ENCODE peak calls at places on chromosome 16, in eight cellular contexts. T, F, I, Q, A, D, M and R are unnamed samples.

GRCh38 chr16:47888734-47889133 is 267.1 kb downstream of the ABCC12 start:
- DNase-seq in T (no peak), F (no peak), I (no peak), Q (no peak), A (no peak), D (no peak), M (no peak), R (no peak)

GRCh38 chr16:68299571-68300453 is 10.9 kb downstream of the SLC7A6OS start:
- DNase-seq in T (no peak), F (no peak), I (no peak), Q (no peak), A (no peak), D (no peak), M (no peak), R (no peak)

GRCh38 chr16:22356930-22357634 is 17.3 kb downstream of the CDR2 start:
- DNase-seq in T (no peak), F (no peak), I (no peak), Q (no peak), A (no peak), D (no peak), M (no peak), R (no peak)

GRCh38 chr16:76946879-76947278 is 244.1 kb upstream of the MON1B start:
- DNase-seq in T (no peak), F (peak), I (no peak), Q (no peak), A (no peak), D (no peak), M (no peak), R (peak)

GRCh38 chr16:10081201-10081940 is 100.9 kb downstream of the GRIN2A start:
- DNase-seq in T (no peak), F (no peak), I (no peak), Q (no peak), A (no peak), D (no peak), M (no peak), R (no peak)

GRCh38 chr16:72725643-72726042 is 322.3 kb downstream of the ZFHX3 start:
- DNase-seq in T (no peak), F (no peak), I (no peak), Q (no peak), A (no peak), D (no peak), M (no peak), R (no peak)

GRCh38 chr16:81686391-81687182 is 92.5 kb upstream of the PLCG2 start:
- DNase-seq in T (no peak), F (peak), I (no peak), Q (no peak), A (no peak), D (no peak), M (no peak), R (no peak)

GRCh38 chr16:9061358-9061813 is 30.1 kb upstream of the HAPSTR1 start:
- DNase-seq in T (no peak), F (no peak), I (no peak), Q (peak), A (no peak), D (peak), M (peak), R (peak)

GRCh38 chr16:47150067-47150466 is 6.3 kb upstream of the NETO2 start:
- DNase-seq in T (no peak), F (no peak), I (no peak), Q (no peak), A (no peak), D (no peak), M (no peak), R (no peak)

GRCh38 chr16:84368327-84368996 is at the start of gene ATP2C2:
- DNase-seq in T (no peak), F (no peak), I (peak), Q (no peak), A (peak), D (no peak), M (peak), R (no peak)

GRCh38 chr16:60727856-60728255 is 1308.4 kb downstream of the CDH8 start:
- DNase-seq in T (no peak), F (no peak), I (no peak), Q (no peak), A (no peak), D (no peak), M (no peak), R (no peak)

GRCh38 chr16:66471696-66472393 is 44.8 kb downstream of the BEAN1 start:
- DNase-seq in T (no peak), F (no peak), I (no peak), Q (no peak), A (peak), D (no peak), M (no peak), R (no peak)

GRCh38 chr16:11681977-11682654 is 13.9 kb downstream of the SNN start:
- DNase-seq in T (no peak), F (no peak), I (peak), Q (no peak), A (no peak), D (no peak), M (no peak), R (no peak)

GRCh38 chr16:74573622-74574021 is 33.3 kb downstream of the GLG1 start:
- DNase-seq in T (no peak), F (no peak), I (no peak), Q (no peak), A (no peak), D (no peak), M (no peak), R (no peak)

GRCh38 chr16:9007177-9007794 is 43.6 kb upstream of the USP7 start:
- DNase-seq in T (no peak), F (peak), I (no peak), Q (no peak), A (no peak), D (no peak), M (no peak), R (peak)

GRCh38 chr16:70364399-70364798 is 17.7 kb downstream of the DDX19A start:
- DNase-seq in T (no peak), F (no peak), I (no peak), Q (no peak), A (no peak), D (no peak), M (no peak), R (no peak)

GRCh38 chr16:70734522-70734921 is 48.7 kb upstream of the MTSS2 start:
- DNase-seq in T (no peak), F (no peak), I (no peak), Q (no peak), A (no peak), D (no peak), M (no peak), R (no peak)

GRCh38 chr16:81626181-81626674 is 152.9 kb upstream of the PLCG2 start:
- DNase-seq in T (no peak), F (no peak), I (no peak), Q (no peak), A (no peak), D (no peak), M (no peak), R (no peak)

GRCh38 chr16:10629592-10629963 is 49.2 kb upstream of the EMP2 start:
- DNase-seq in T (no peak), F (no peak), I (no peak), Q (no peak), A (peak), D (no peak), M (no peak), R (no peak)

GRCh38 chr16:11977206-11978041 is 890 bp downstream of the SNX29 start:
- DNase-seq in T (no peak), F (peak), I (no peak), Q (no peak), A (peak), D (peak), M (no peak), R (peak)

GRCh38 chr16:64534180-64534780 is 587.6 kb downstream of the CDH11 start:
- DNase-seq in T (no peak), F (no peak), I (no peak), Q (no peak), A (peak), D (no peak), M (no peak), R (no peak)

GRCh38 chr16:69318177-69318910 is 7.2 kb downstream of the VPS4A start:
- DNase-seq in T (no peak), F (no peak), I (no peak), Q (no peak), A (no peak), D (no peak), M (no peak), R (no peak)

GRCh38 chr16:19524356-19524865 is 669 bp downstream of the CCP110 start:
- DNase-seq in T (no peak), F (no peak), I (no peak), Q (no peak), A (no peak), D (no peak), M (no peak), R (no peak)

GRCh38 chr16:77594798-77595625 is 127.3 kb upstream of the NUDT7 start:
- DNase-seq in T (no peak), F (no peak), I (no peak), Q (no peak), A (no peak), D (no peak), M (no peak), R (no peak)

GRCh38 chr16:69404275-69404805 is 18.5 kb upstream of the TERF2 start:
- DNase-seq in T (no peak), F (peak), I (no peak), Q (no peak), A (no peak), D (peak), M (no peak), R (no peak)

GRCh38 chr16:23342083-23342640 is 40.1 kb downstream of the SCNN1B start:
- DNase-seq in T (no peak), F (no peak), I (no peak), Q (no peak), A (no peak), D (no peak), M (no peak), R (no peak)

GRCh38 chr16:67939507-67940435 is 3.1 kb upstream of the PSMB10 start:
- DNase-seq in T (no peak), F (no peak), I (peak), Q (no peak), A (no peak), D (no peak), M (no peak), R (no peak)

GRCh38 chr16:56617212-56618085 is 8.1 kb upstream of the MT1E start:
- DNase-seq in T (no peak), F (peak), I (no peak), Q (peak), A (peak), D (peak), M (peak), R (peak)

GRCh38 chr16:56620311-56620897 is 5.2 kb upstream of the MT1E start:
- DNase-seq in T (no peak), F (no peak), I (no peak), Q (no peak), A (no peak), D (no peak), M (no peak), R (no peak)

GRCh38 chr16:56615353-56615752 is 7.0 kb downstream of the MT2A start:
- DNase-seq in T (no peak), F (peak), I (no peak), Q (no peak), A (no peak), D (no peak), M (no peak), R (no peak)

GRCh38 chr16:56616608-56617211 is 8.3 kb downstream of the MT2A start:
- DNase-seq in T (no peak), F (no peak), I (no peak), Q (no peak), A (no peak), D (no peak), M (no peak), R (no peak)

GRCh38 chr16:56618138-56618537 is 7.4 kb upstream of the MT1E start:
- DNase-seq in T (no peak), F (no peak), I (no peak), Q (no peak), A (peak), D (no peak), M (no peak), R (no peak)
- H3K4me3 ChIP-seq in T (no peak), F (no peak), I (no peak), Q (no peak), A (no peak), D (no peak), M (peak), R (peak)

DNA sequence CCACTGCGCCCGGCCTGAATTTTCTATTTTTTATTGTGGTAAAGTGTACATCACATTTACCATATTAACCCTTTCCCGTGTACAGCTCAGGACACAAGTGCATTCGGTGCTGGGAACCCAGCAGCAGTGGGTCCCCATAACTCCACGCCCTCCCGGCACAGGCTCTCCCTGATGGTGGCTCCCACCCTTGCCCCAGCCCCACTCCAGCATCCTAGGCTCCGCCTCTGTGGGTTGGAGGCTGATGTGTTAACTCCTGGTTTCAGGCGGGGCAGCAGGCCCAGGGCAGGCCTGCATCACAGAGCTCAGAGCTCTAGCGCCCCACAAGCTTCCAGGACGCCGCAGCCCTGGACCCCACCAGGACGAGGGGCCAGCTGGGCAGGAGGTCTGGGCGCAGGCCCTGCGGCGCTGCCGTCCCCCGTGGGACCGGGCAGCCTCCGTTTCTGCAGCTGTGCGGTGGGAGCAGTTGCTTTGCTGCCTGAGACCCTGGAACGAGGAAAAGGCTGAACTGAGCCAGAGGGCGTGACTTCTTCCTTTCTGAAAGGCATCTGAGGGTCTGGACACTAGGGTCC is 19.6 kb downstream of the ZFPM1 start:
- DNase-seq in T (no peak), F (peak), I (no peak), Q (no peak), A (no peak), D (no peak), M (no peak), R (no peak)
- H3K4me3 ChIP-seq in T (peak), F (no peak), I (no peak), Q (no peak), A (no peak), D (no peak), M (no peak), R (no peak)

DNA sequence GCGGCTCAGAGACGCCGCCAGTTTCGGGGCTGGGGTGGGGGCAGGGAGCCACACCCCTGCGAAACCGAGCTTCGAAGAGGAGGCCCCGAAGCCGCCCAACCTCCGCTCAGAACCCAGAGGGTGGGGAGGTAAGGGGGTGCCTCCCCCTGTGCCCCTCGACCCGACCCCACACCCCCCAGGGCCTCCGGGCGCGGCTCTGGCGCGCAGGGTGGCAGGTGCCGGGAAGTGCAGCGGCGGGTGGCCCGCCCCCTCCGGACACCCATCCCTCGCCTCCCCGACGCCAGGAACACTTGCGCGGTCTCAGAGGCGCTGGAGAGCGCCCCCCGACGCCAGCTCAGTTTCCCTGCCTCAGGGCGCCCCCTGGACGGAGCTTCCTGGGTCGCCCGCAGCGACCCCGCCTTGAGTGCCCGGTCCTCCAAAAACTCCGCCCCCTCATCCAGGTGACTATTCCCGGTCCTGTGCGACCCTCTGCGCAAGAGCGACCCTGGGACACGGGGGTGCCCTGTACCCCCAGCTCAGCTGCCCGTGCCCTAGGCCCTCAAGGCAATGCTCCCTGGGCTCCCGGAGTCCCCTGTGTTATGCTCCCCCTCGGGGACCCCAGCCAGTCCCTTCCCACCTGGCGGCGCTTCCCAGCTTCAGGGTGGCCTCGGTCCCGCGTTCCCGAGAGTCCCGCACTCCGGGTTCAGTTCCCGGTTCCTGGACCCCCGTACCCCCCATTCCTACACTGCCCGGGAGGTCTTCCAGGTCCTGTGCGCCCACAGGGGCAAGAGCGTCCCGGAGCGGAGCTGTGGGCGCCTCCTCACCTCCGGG is 562 bp downstream of the PPL start:
- DNase-seq in T (no peak), F (peak), I (no peak), Q (no peak), A (peak), D (no peak), M (peak), R (no peak)
- H3K4me3 ChIP-seq in T (peak), F (peak), I (peak), Q (peak), A (peak), D (peak), M (peak), R (no peak)

GRCh38 chr16:1772362-1772907 is at the start of gene EME2:
- DNase-seq in T (no peak), F (no peak), I (no peak), Q (no peak), A (no peak), D (no peak), M (no peak), R (peak)
- H3K4me3 ChIP-seq in T (peak), F (peak), I (peak), Q (peak), A (peak), D (peak), M (peak), R (peak)

GRCh38 chr16:25855063-25855462 is 163.3 kb downstream of the HS3ST4 start:
- DNase-seq in T (no peak), F (no peak), I (no peak), Q (no peak), A (no peak), D (no peak), M (no peak), R (no peak)

GRCh38 chr16:25854141-25854540 is 162.4 kb downstream of the HS3ST4 start:
- DNase-seq in T (no peak), F (no peak), I (no peak), Q (no peak), A (no peak), D (no peak), M (no peak), R (no peak)

GRCh38 chr16:25859645-25860044 is 167.9 kb downstream of the HS3ST4 start:
- DNase-seq in T (no peak), F (no peak), I (no peak), Q (no peak), A (no peak), D (no peak), M (no peak), R (no peak)

DNA sequence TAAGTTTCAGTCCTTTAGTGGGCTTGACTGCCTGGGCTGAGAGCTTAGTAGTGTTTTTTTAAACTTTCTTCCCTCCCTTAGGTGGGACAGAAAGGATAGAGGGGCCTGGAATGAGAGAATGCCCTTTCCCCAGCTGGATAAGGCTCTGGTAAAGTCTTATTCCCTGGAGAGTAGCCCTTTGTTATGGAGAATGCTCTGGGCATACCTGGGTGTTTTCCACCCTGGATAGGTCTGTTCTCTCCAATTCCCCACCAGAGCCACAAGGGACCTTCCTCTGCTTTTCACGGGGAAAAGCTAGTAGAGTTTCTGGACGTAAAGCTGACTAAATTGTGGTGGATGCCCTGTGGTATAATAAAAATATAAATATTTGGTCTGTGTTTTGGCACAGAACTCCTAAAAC is 164.1 kb downstream of the HS3ST4 start:
- DNase-seq in T (no peak), F (no peak), I (no peak), Q (no peak), A (peak), D (no peak), M (no peak), R (no peak)
- H3K4me3 ChIP-seq in T (no peak), F (no peak), I (no peak), Q (no peak), A (peak), D (no peak), M (no peak), R (no peak)

GRCh38 chr16:31440511-31441184 is 1.9 kb downstream of the ZNF843 start:
- DNase-seq in T (no peak), F (no peak), I (peak), Q (no peak), A (no peak), D (no peak), M (no peak), R (no peak)

GRCh38 chr16:31438414-31438813 is 4.2 kb downstream of the ZNF843 start:
- DNase-seq in T (no peak), F (no peak), I (peak), Q (no peak), A (peak), D (no peak), M (no peak), R (no peak)

GRCh38 chr16:31436221-31437045 is 6.2 kb downstream of the ZNF843 start:
- DNase-seq in T (no peak), F (no peak), I (no peak), Q (peak), A (peak), D (no peak), M (no peak), R (no peak)

GRCh38 chr16:31439519-31439918 is 3.1 kb downstream of the ZNF843 start:
- DNase-seq in T (no peak), F (no peak), I (no peak), Q (peak), A (no peak), D (no peak), M (no peak), R (no peak)

DNA sequence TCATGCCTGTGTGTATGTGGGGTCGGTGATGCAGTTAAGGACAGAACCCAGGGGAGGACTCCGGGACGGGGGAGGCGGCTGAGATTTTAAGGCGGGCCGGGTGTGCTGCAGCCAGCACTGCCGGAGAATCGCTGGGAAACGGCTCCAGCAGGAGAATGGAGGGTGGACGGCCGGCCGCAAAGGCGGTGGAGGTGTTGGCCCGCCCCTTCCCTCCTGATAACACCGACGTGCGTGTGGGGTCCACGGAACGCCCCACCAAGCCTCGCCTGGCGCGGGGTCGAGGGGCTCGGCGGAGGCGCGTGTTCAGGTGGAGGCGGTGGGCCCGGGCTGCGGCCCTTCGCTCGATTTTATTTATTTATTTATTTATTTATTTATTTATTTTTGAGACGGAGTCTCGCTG is 633 bp downstream of the ZNF843 start:
- DNase-seq in T (no peak), F (no peak), I (no peak), Q (no peak), A (no peak), D (no peak), M (no peak), R (no peak)
- H3K4me3 ChIP-seq in T (peak), F (peak), I (peak), Q (no peak), A (no peak), D (peak), M (peak), R (peak)

DNA sequence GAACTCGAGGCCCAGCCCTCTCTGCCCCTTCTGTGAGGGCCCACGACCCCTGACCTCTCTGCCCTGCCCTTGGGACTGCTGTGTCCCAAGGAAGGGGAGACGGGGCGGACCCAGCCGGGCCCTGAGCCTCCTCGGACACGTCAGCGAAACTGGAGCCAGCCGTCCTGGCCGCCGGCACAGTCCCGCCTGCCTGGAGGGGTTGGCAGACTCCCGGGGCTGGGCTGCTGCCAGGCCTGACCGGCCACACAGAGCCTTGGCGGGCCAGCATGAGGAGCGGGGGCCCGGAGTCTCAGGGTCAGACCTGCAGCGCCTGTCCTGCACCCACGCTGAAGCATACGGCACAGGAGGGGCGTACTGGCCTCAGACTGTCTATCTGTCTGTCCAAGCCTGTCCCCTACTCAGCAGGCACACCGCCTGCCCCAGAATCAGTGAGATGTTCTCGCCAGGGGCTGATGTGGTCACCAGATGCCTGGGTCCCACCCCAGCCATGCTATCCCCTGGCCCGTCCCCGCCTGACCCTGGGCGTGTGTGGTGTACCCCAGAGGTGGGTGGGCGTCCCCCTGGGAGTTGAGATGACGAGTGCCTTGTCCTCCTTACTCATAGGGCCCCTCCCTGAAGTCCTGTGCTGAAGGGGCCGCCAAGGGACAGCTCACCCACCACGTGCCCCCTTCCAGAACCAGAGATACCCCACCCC is 4.6 kb downstream of the VASN start:
- DNase-seq in T (peak), F (peak), I (no peak), Q (peak), A (no peak), D (peak), M (peak), R (peak)
- H3K4me3 ChIP-seq in T (peak), F (peak), I (no peak), Q (no peak), A (no peak), D (no peak), M (peak), R (peak)